ENCODE peak calls at places on chromosomes 7 and 10, in four cellular contexts. B is adipocyte, J is esophagus squamous epithelium, C is right cardiac atrium. F is an unnamed sample. For H3K4me1, the result is how much of the 10 kb centered on the place peaks cover.

GRCh38 chr10:125054664-125055273 is 105.6 kb downstream of the CTBP2 start:
- DNase-seq in B (no peak), J (no peak), C (no peak), F (no peak)

GRCh38 chr10:35215107-35215506 is 88.5 kb downstream of the CREM start:
- DNase-seq in B (no peak), J (no peak), C (no peak), F (no peak)

GRCh38 chr7:1579481-1580421 is 9.9 kb upstream of the PSMG3 start:
- DNase-seq in B (peak), J (no peak), C (peak), F (peak)

GRCh38 chr7:116610210-116610609 is 61.8 kb upstream of the MET start:
- DNase-seq in B (no peak), J (no peak), C (no peak), F (no peak)

GRCh38 chr10:97049670-97050069 is 136.1 kb downstream of the SLIT1 start:
- DNase-seq in B (no peak), J (no peak), C (no peak), F (no peak)

GRCh38 chr10:91924212-91925021 is 847 bp downstream of the BTAF1 start:
- DNase-seq in B (peak), J (no peak), C (no peak), F (no peak)

GRCh38 chr10:62618576-62619408 is 185.7 kb upstream of the ADO start:
- DNase-seq in B (peak), J (no peak), C (peak), F (no peak)

GRCh38 chr10:70007116-70007820 is 45.4 kb upstream of the MACROH2A2 start:
- DNase-seq in B (peak), J (no peak), C (no peak), F (no peak)

GRCh38 chr7:19561121-19561805 is 147.6 kb downstream of the POLR1F start:
- DNase-seq in B (peak), J (no peak), C (no peak), F (no peak)

GRCh38 chr7:226281-226882 is 34.0 kb downstream of the FAM20C start:
- DNase-seq in B (no peak), J (no peak), C (peak), F (no peak)

GRCh38 chr10:102113956-102114857 is 6.0 kb downstream of the LDB1 start:
- DNase-seq in B (peak), J (no peak), C (no peak), F (no peak)

GRCh38 chr10:58919927-58920654 is 256.4 kb upstream of the PHYHIPL start:
- DNase-seq in B (peak), J (no peak), C (no peak), F (no peak)

GRCh38 chr10:988667-989545 is 672 bp downstream of the GTPBP4 start:
- DNase-seq in B (peak), J (no peak), C (no peak), F (no peak)

GRCh38 chr7:23333671-23334246 is 34.6 kb downstream of the MALSU1 start:
- DNase-seq in B (peak), J (no peak), C (peak), F (no peak)

GRCh38 chr7:97145068-97145467 is 27.6 kb downstream of the SDHAF3 start:
- DNase-seq in B (peak), J (no peak), C (no peak), F (no peak)

GRCh38 chr7:98754041-98754479 is 115.8 kb downstream of the TMEM130 start:
- DNase-seq in B (no peak), J (no peak), C (no peak), F (peak)

GRCh38 chr10:17730667-17731066 is 21.3 kb upstream of the TMEM236 start:
- DNase-seq in B (no peak), J (no peak), C (no peak), F (no peak)

GRCh38 chr7:136179829-136180721 is 202.9 kb upstream of the MTPN start:
- DNase-seq in B (no peak), J (no peak), C (no peak), F (peak)

GRCh38 chr10:62049815-62050626 is 148.5 kb downstream of the ARID5B start:
- DNase-seq in B (peak), J (no peak), C (no peak), F (no peak)

GRCh38 chr7:123615344-123615743 is 13.7 kb downstream of the ASB15 start:
- DNase-seq in B (peak), J (no peak), C (no peak), F (no peak)

GRCh38 chr7:101486056-101486763 is 123.5 kb downstream of the COL26A1 start:
- DNase-seq in B (peak), J (no peak), C (no peak), F (peak)

GRCh38 chr7:29099896-29100847 is 46.2 kb downstream of the CPVL start:
- DNase-seq in B (no peak), J (no peak), C (no peak), F (no peak)

GRCh38 chr7:101898019-101898575 is 80.7 kb downstream of the CUX1 start:
- DNase-seq in B (peak), J (no peak), C (no peak), F (no peak)

GRCh38 chr7:117217636-117218035 is 105.2 kb downstream of the WNT2 start:
- DNase-seq in B (peak), J (no peak), C (no peak), F (no peak)

GRCh38 chr7:44244282-44244681 is 43.5 kb downstream of the YKT6 start:
- DNase-seq in B (peak), J (no peak), C (no peak), F (peak)

GRCh38 chr7:158324397-158325360 is 262.9 kb downstream of the PTPRN2 start:
- DNase-seq in B (no peak), J (no peak), C (no peak), F (no peak)

GRCh38 chr7:11221931-11222330 is 248.3 kb downstream of the PHF14 start:
- DNase-seq in B (no peak), J (no peak), C (no peak), F (no peak)

GRCh38 chr10:127649642-127650041 is 87.3 kb upstream of the FOXI2 start:
- DNase-seq in B (no peak), J (no peak), C (no peak), F (peak)

GRCh38 chr10:126437661-126438406 is 49.6 kb upstream of the ADAM12 start:
- DNase-seq in B (no peak), J (no peak), C (no peak), F (no peak)

GRCh38 chr7:116691664-116692063 is 19.7 kb downstream of the MET start:
- DNase-seq in B (no peak), J (no peak), C (no peak), F (no peak)

GRCh38 chr7:144720139-144720538 is 115.7 kb downstream of the TPK1 start:
- DNase-seq in B (no peak), J (no peak), C (no peak), F (no peak)

GRCh38 chr10:6678211-6678803 is 98.2 kb upstream of the PRKCQ start:
- DNase-seq in B (peak), J (no peak), C (peak), F (peak)

GRCh38 chr10:21372651-21373410 is 152.7 kb downstream of the SKIDA1 start:
- DNase-seq in B (peak), J (no peak), C (peak), F (no peak)

GRCh38 chr10:127989481-127989964 is 82.6 kb downstream of the PTPRE start:
- DNase-seq in B (no peak), J (no peak), C (no peak), F (no peak)

GRCh38 chr10:11043039-11043438 is 25.4 kb downstream of the CELF2 start:
- DNase-seq in B (no peak), J (no peak), C (no peak), F (no peak)

GRCh38 chr10:3192856-3193635 is 20.5 kb upstream of the PITRM1 start:
- DNase-seq in B (peak), J (no peak), C (no peak), F (no peak)

GRCh38 chr7:46549892-46550639 is 629.0 kb upstream of the IGFBP3 start:
- DNase-seq in B (no peak), J (no peak), C (no peak), F (no peak)

GRCh38 chr10:13329565-13329964 is 18.5 kb downstream of the SEPHS1 start:
- DNase-seq in B (no peak), J (no peak), C (no peak), F (no peak)

GRCh38 chr10:130140425-130140824 is 4.2 kb downstream of the GLRX3 start:
- DNase-seq in B (no peak), J (no peak), C (no peak), F (no peak)
- H3K4me1 ChIP-seq in B (under half), J (half or more), C (under half), F (under half)

GRCh38 chr10:113853577-113854018 is 284 bp downstream of the DCLRE1A start:
- DNase-seq in B (no peak), J (peak), C (no peak), F (no peak)

GRCh38 chr10:113857210-113857609 is 2.7 kb downstream of the NHLRC2 start:
- DNase-seq in B (no peak), J (no peak), C (no peak), F (no peak)

GRCh38 chr10:113856563-113856962 is 2.1 kb downstream of the NHLRC2 start:
- DNase-seq in B (peak), J (no peak), C (no peak), F (no peak)

GRCh38 chr10:113854757-113855626 is 531 bp downstream of the NHLRC2 start:
- DNase-seq in B (peak), J (no peak), C (peak), F (peak)

DNA sequence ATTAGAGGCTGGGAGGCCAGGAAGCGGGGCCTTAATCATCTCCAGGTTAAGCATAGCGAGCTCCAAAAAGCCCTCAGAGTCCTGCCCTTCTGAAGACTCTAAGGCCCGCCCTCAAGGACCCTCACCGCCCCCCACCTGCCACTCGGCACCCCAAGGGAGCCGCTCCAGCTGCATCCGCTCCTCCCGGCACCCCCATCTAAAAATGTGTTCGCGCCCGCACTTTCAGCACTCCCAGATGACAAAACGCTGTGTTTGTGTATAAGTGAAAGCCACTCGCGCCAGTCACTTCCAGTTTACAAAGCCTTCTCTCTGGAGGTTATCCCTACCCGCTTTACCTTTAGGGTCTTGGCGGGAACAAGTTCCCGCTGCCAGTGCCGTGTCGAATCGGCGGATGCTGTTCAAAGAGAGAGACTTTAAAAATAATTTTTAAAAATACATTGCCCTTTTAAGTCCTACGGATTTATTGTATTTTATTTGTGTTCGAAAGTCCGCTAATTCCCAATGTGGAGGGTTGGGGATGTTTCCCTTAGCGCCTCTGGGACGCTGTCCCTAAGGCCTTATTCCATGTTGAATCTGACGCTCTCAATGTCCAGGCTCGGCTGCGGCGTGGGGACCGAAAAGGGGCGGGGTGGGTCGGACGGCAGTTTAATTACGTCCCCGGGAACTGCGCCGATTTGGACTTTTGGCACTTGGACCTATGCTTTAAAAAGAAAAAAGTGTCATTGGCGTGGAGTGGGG is at the start of the genes DCLRE1A and NHLRC2:
- DNase-seq in B (peak), J (peak), C (peak), F (peak)
- H3K4me1 ChIP-seq in B (under half), J (half or more), C (under half), F (under half)

DNA sequence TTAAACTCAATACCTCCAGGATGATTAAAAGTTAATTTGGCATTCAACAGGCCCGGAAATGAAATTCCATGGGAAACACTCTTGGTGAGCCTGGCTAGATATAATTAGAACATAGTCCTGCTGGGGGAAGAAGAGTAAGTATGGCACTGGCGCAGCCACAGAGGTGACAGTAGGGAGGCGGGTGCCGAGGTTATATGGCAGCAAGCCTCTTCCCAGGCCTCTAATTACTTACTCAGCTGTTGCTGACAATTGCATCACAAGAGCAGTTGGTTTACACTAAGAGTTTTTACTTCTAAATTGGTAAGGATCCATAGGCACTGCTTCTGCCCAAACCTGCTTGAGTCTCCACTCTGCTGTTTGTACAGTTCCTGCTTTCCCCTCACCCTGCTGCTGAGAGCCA is 93.3 kb upstream of the DUSP5 start:
- DNase-seq in B (peak), J (no peak), C (no peak), F (no peak)
- H3K4me1 ChIP-seq in B (under half), J (under half), C (under half), F (under half)

GRCh38 chr7:30467275-30467674 is 11.3 kb downstream of the NOD1 start:
- DNase-seq in B (no peak), J (no peak), C (no peak), F (no peak)
- H3K4me1 ChIP-seq in B (half or more), J (half or more), C (under half), F (under half)

GRCh38 chr7:143013473-143013872 is 13.5 kb downstream of the OR9A2 start:
- DNase-seq in B (peak), J (no peak), C (no peak), F (no peak)
- H3K4me1 ChIP-seq in B (under half), J (under half), C (under half), F (under half)

GRCh38 chr7:26598867-26599266 is 265.5 kb downstream of the SKAP2 start:
- DNase-seq in B (no peak), J (no peak), C (no peak), F (no peak)

GRCh38 chr7:26609082-26609481 is 255.3 kb downstream of the SKAP2 start:
- DNase-seq in B (no peak), J (no peak), C (no peak), F (no peak)

GRCh38 chr7:26599982-26600381 is 264.4 kb downstream of the SKAP2 start:
- DNase-seq in B (no peak), J (no peak), C (no peak), F (no peak)

GRCh38 chr7:26608402-26608801 is 256.0 kb downstream of the SKAP2 start:
- DNase-seq in B (no peak), J (no peak), C (no peak), F (no peak)

DNA sequence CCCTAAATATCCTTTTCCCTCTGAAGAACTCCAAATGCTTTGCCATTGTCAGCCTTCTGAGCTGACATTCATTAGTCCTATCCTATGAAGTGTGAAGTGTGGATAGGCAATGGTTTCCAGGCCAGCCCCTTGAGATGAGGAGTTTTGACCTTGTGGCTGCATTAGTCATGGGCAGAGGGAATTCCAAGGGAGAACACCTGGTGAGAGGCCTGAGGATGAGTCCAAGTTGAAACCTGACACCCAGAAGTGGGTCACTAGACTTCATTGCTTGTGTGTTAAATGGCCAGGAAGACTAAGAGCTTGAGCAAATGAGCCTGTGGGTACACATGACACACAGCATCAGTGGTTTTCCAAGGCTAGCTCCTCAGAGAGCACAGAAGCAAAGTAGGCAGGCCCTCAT is 260.8 kb downstream of the SKAP2 start:
- DNase-seq in B (no peak), J (no peak), C (no peak), F (no peak)
- H3K4me1 ChIP-seq in B (under half), J (under half), C (under half), F (under half)

GRCh38 chr10:19983880-19984279 is 167.6 kb downstream of the PLXDC2 start:
- DNase-seq in B (no peak), J (no peak), C (no peak), F (no peak)

GRCh38 chr10:19987931-19988330 is 171.7 kb downstream of the PLXDC2 start:
- DNase-seq in B (no peak), J (no peak), C (no peak), F (no peak)

GRCh38 chr10:19985745-19986144 is 169.5 kb downstream of the PLXDC2 start:
- DNase-seq in B (no peak), J (no peak), C (no peak), F (no peak)
- H3K4me1 ChIP-seq in B (under half), J (under half), C (under half), F (under half)

GRCh38 chr10:78531088-78531487 is 497.4 kb downstream of the RPS24 start:
- DNase-seq in B (no peak), J (no peak), C (no peak), F (no peak)

GRCh38 chr10:78532480-78533046 is 498.9 kb downstream of the RPS24 start:
- DNase-seq in B (no peak), J (no peak), C (no peak), F (no peak)

GRCh38 chr10:78535716-78536218 is 502.1 kb downstream of the RPS24 start:
- DNase-seq in B (no peak), J (no peak), C (no peak), F (no peak)

GRCh38 chr10:78533093-78533492 is 499.4 kb downstream of the RPS24 start:
- DNase-seq in B (no peak), J (no peak), C (no peak), F (no peak)

GRCh38 chr10:78533776-78534175 is 500.1 kb downstream of the RPS24 start:
- DNase-seq in B (no peak), J (no peak), C (no peak), F (no peak)
- H3K4me1 ChIP-seq in B (under half), J (under half), C (under half), F (under half)

DNA sequence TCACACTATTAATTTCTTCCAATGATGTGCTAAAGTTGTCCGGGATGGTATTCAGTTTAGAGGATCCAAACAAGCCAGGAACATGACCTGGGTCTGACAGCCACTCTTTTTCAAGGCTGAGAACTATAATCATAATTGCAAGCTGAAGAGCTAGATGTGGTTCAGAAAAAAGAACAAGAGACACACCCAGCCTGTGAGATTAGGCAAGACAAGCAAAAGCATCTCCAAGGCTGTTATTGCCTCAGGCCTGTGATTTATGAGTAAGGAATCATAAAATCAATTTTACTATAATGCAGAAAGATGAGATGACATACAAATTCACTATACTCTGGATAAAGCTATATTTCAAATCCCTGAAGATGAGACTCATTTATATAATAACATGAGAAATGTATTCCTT is 47.2 kb downstream of the FHIP2A start:
- DNase-seq in B (peak), J (no peak), C (no peak), F (no peak)
- H3K4me1 ChIP-seq in B (under half), J (under half), C (under half), F (under half)